ENCODE peak calls at places on chromosomes 3 and 15, in nine cellular contexts. One of them, this sample, is unnamed.

GRCh38 chr3:99545941-99546580 is 92.3 kb upstream of the COL8A1 start:
- DNase-seq in aorta: no peak
- DNase-seq in endothelial cell: no peak
- DNase-seq in fibroblast of pulmonary artery: peak
- DNase-seq in EH: no peak
- DNase-seq in NCI-H1930: no peak
- DNase-seq in effector memory CD8-positive, alpha-beta T cell: no peak
- DNase-seq in stimulated activated CD8-positive, alpha-beta memory T cell treated with anti-CD3 and anti-CD28 coated beads, Interleukin-7, amount 100 ng/mL, for 48 hours: no peak
- DNase-seq in activated CD4-positive, alpha-beta T cell treated with anti-CD3 and anti-CD28 coated beads, Interleukin-2, amount 50 U/mL, for 48 hours: no peak
- DNase-seq in this sample: no peak

GRCh38 chr3:39294446-39295183 is 14.8 kb upstream of the CX3CR1 start:
- DNase-seq in fibroblast of pulmonary artery: no peak
- DNase-seq in effector memory CD8-positive, alpha-beta T cell: no peak
- DNase-seq in activated CD4-positive, alpha-beta T cell treated with anti-CD3 and anti-CD28 coated beads, Interleukin-2, amount 50 U/mL, for 48 hours: no peak
- DNase-seq in NCI-H1930: no peak
- DNase-seq in stimulated activated CD8-positive, alpha-beta memory T cell treated with anti-CD3 and anti-CD28 coated beads, Interleukin-7, amount 100 ng/mL, for 48 hours: no peak
- DNase-seq in endothelial cell: no peak
- DNase-seq in EH: no peak
- DNase-seq in aorta: no peak
- DNase-seq in this sample: no peak

GRCh38 chr3:171556133-171556532 is 95.9 kb upstream of the TNIK start:
- DNase-seq in stimulated activated CD8-positive, alpha-beta memory T cell treated with anti-CD3 and anti-CD28 coated beads, Interleukin-7, amount 100 ng/mL, for 48 hours: no peak
- DNase-seq in endothelial cell: no peak
- DNase-seq in aorta: no peak
- DNase-seq in fibroblast of pulmonary artery: no peak
- DNase-seq in NCI-H1930: no peak
- DNase-seq in EH: no peak
- DNase-seq in effector memory CD8-positive, alpha-beta T cell: no peak
- DNase-seq in activated CD4-positive, alpha-beta T cell treated with anti-CD3 and anti-CD28 coated beads, Interleukin-2, amount 50 U/mL, for 48 hours: no peak
- DNase-seq in this sample: no peak

GRCh38 chr3:15241341-15241740 is 35.3 kb downstream of the CAPN7 start:
- DNase-seq in fibroblast of pulmonary artery: peak
- DNase-seq in effector memory CD8-positive, alpha-beta T cell: peak
- DNase-seq in aorta: peak
- DNase-seq in EH: peak
- DNase-seq in stimulated activated CD8-positive, alpha-beta memory T cell treated with anti-CD3 and anti-CD28 coated beads, Interleukin-7, amount 100 ng/mL, for 48 hours: peak
- DNase-seq in activated CD4-positive, alpha-beta T cell treated with anti-CD3 and anti-CD28 coated beads, Interleukin-2, amount 50 U/mL, for 48 hours: peak
- DNase-seq in endothelial cell: peak
- DNase-seq in NCI-H1930: no peak
- DNase-seq in this sample: peak

GRCh38 chr15:48858401-48858800 is 19.5 kb upstream of the EID1 start:
- DNase-seq in NCI-H1930: no peak
- DNase-seq in fibroblast of pulmonary artery: peak
- DNase-seq in activated CD4-positive, alpha-beta T cell treated with anti-CD3 and anti-CD28 coated beads, Interleukin-2, amount 50 U/mL, for 48 hours: no peak
- DNase-seq in EH: peak
- DNase-seq in aorta: no peak
- DNase-seq in effector memory CD8-positive, alpha-beta T cell: no peak
- DNase-seq in endothelial cell: no peak
- DNase-seq in stimulated activated CD8-positive, alpha-beta memory T cell treated with anti-CD3 and anti-CD28 coated beads, Interleukin-7, amount 100 ng/mL, for 48 hours: no peak
- DNase-seq in this sample: no peak

GRCh38 chr15:63091679-63092078 is 30.0 kb upstream of the LACTB start:
- DNase-seq in EH: no peak
- DNase-seq in stimulated activated CD8-positive, alpha-beta memory T cell treated with anti-CD3 and anti-CD28 coated beads, Interleukin-7, amount 100 ng/mL, for 48 hours: no peak
- DNase-seq in effector memory CD8-positive, alpha-beta T cell: no peak
- DNase-seq in NCI-H1930: no peak
- DNase-seq in activated CD4-positive, alpha-beta T cell treated with anti-CD3 and anti-CD28 coated beads, Interleukin-2, amount 50 U/mL, for 48 hours: no peak
- DNase-seq in fibroblast of pulmonary artery: no peak
- DNase-seq in endothelial cell: no peak
- DNase-seq in aorta: no peak
- DNase-seq in this sample: no peak

GRCh38 chr15:57133127-57133968 is 214.9 kb downstream of the TCF12 start:
- DNase-seq in EH: no peak
- DNase-seq in NCI-H1930: peak
- DNase-seq in effector memory CD8-positive, alpha-beta T cell: no peak
- DNase-seq in stimulated activated CD8-positive, alpha-beta memory T cell treated with anti-CD3 and anti-CD28 coated beads, Interleukin-7, amount 100 ng/mL, for 48 hours: no peak
- DNase-seq in fibroblast of pulmonary artery: no peak
- DNase-seq in endothelial cell: no peak
- DNase-seq in activated CD4-positive, alpha-beta T cell treated with anti-CD3 and anti-CD28 coated beads, Interleukin-2, amount 50 U/mL, for 48 hours: no peak
- DNase-seq in aorta: no peak
- DNase-seq in this sample: peak

GRCh38 chr15:85005319-85005718 is 23.7 kb downstream of the PDE8A start:
- DNase-seq in NCI-H1930: no peak
- DNase-seq in aorta: no peak
- DNase-seq in endothelial cell: no peak
- DNase-seq in effector memory CD8-positive, alpha-beta T cell: no peak
- DNase-seq in fibroblast of pulmonary artery: no peak
- DNase-seq in EH: no peak
- DNase-seq in stimulated activated CD8-positive, alpha-beta memory T cell treated with anti-CD3 and anti-CD28 coated beads, Interleukin-7, amount 100 ng/mL, for 48 hours: no peak
- DNase-seq in activated CD4-positive, alpha-beta T cell treated with anti-CD3 and anti-CD28 coated beads, Interleukin-2, amount 50 U/mL, for 48 hours: no peak
- DNase-seq in this sample: no peak

GRCh38 chr3:104810896-104811295 is 555.8 kb upstream of the ALCAM start:
- DNase-seq in stimulated activated CD8-positive, alpha-beta memory T cell treated with anti-CD3 and anti-CD28 coated beads, Interleukin-7, amount 100 ng/mL, for 48 hours: no peak
- DNase-seq in EH: no peak
- DNase-seq in fibroblast of pulmonary artery: no peak
- DNase-seq in aorta: no peak
- DNase-seq in effector memory CD8-positive, alpha-beta T cell: no peak
- DNase-seq in endothelial cell: no peak
- DNase-seq in activated CD4-positive, alpha-beta T cell treated with anti-CD3 and anti-CD28 coated beads, Interleukin-2, amount 50 U/mL, for 48 hours: no peak
- DNase-seq in NCI-H1930: peak
- DNase-seq in this sample: no peak

GRCh38 chr15:86079491-86080266 is at the start of gene AGBL1:
- DNase-seq in aorta: no peak
- DNase-seq in endothelial cell: no peak
- DNase-seq in effector memory CD8-positive, alpha-beta T cell: no peak
- DNase-seq in activated CD4-positive, alpha-beta T cell treated with anti-CD3 and anti-CD28 coated beads, Interleukin-2, amount 50 U/mL, for 48 hours: no peak
- DNase-seq in NCI-H1930: no peak
- DNase-seq in fibroblast of pulmonary artery: no peak
- DNase-seq in stimulated activated CD8-positive, alpha-beta memory T cell treated with anti-CD3 and anti-CD28 coated beads, Interleukin-7, amount 100 ng/mL, for 48 hours: no peak
- DNase-seq in EH: no peak
- DNase-seq in this sample: no peak

GRCh38 chr15:43930556-43930955 is 103.8 kb downstream of the WDR76 start:
- DNase-seq in stimulated activated CD8-positive, alpha-beta memory T cell treated with anti-CD3 and anti-CD28 coated beads, Interleukin-7, amount 100 ng/mL, for 48 hours: no peak
- DNase-seq in fibroblast of pulmonary artery: no peak
- DNase-seq in aorta: no peak
- DNase-seq in endothelial cell: no peak
- DNase-seq in effector memory CD8-positive, alpha-beta T cell: no peak
- DNase-seq in NCI-H1930: no peak
- DNase-seq in activated CD4-positive, alpha-beta T cell treated with anti-CD3 and anti-CD28 coated beads, Interleukin-2, amount 50 U/mL, for 48 hours: no peak
- DNase-seq in EH: no peak
- DNase-seq in this sample: no peak

GRCh38 chr15:99485992-99486370 is 79.8 kb upstream of the MEF2A start:
- DNase-seq in aorta: no peak
- DNase-seq in fibroblast of pulmonary artery: no peak
- DNase-seq in activated CD4-positive, alpha-beta T cell treated with anti-CD3 and anti-CD28 coated beads, Interleukin-2, amount 50 U/mL, for 48 hours: no peak
- DNase-seq in stimulated activated CD8-positive, alpha-beta memory T cell treated with anti-CD3 and anti-CD28 coated beads, Interleukin-7, amount 100 ng/mL, for 48 hours: no peak
- DNase-seq in endothelial cell: peak
- DNase-seq in effector memory CD8-positive, alpha-beta T cell: no peak
- DNase-seq in NCI-H1930: no peak
- DNase-seq in EH: no peak
- DNase-seq in this sample: no peak

GRCh38 chr15:39669671-39670070 is 88.8 kb downstream of the THBS1 start:
- DNase-seq in stimulated activated CD8-positive, alpha-beta memory T cell treated with anti-CD3 and anti-CD28 coated beads, Interleukin-7, amount 100 ng/mL, for 48 hours: no peak
- DNase-seq in NCI-H1930: no peak
- DNase-seq in endothelial cell: no peak
- DNase-seq in effector memory CD8-positive, alpha-beta T cell: no peak
- DNase-seq in activated CD4-positive, alpha-beta T cell treated with anti-CD3 and anti-CD28 coated beads, Interleukin-2, amount 50 U/mL, for 48 hours: no peak
- DNase-seq in EH: no peak
- DNase-seq in aorta: no peak
- DNase-seq in fibroblast of pulmonary artery: no peak
- DNase-seq in this sample: no peak

GRCh38 chr3:40211579-40211978 is 97.9 kb upstream of the EIF1B start:
- DNase-seq in stimulated activated CD8-positive, alpha-beta memory T cell treated with anti-CD3 and anti-CD28 coated beads, Interleukin-7, amount 100 ng/mL, for 48 hours: no peak
- DNase-seq in effector memory CD8-positive, alpha-beta T cell: no peak
- DNase-seq in EH: peak
- DNase-seq in aorta: no peak
- DNase-seq in fibroblast of pulmonary artery: peak
- DNase-seq in endothelial cell: no peak
- DNase-seq in activated CD4-positive, alpha-beta T cell treated with anti-CD3 and anti-CD28 coated beads, Interleukin-2, amount 50 U/mL, for 48 hours: no peak
- DNase-seq in NCI-H1930: no peak
- DNase-seq in this sample: no peak

GRCh38 chr15:78527325-78527724 is 12.9 kb upstream of the PSMA4 start:
- DNase-seq in aorta: no peak
- DNase-seq in EH: no peak
- DNase-seq in fibroblast of pulmonary artery: no peak
- DNase-seq in stimulated activated CD8-positive, alpha-beta memory T cell treated with anti-CD3 and anti-CD28 coated beads, Interleukin-7, amount 100 ng/mL, for 48 hours: no peak
- DNase-seq in endothelial cell: no peak
- DNase-seq in NCI-H1930: no peak
- DNase-seq in effector memory CD8-positive, alpha-beta T cell: no peak
- DNase-seq in activated CD4-positive, alpha-beta T cell treated with anti-CD3 and anti-CD28 coated beads, Interleukin-2, amount 50 U/mL, for 48 hours: no peak
- DNase-seq in this sample: no peak

GRCh38 chr3:137409584-137409983 is 354.5 kb upstream of the SOX14 start:
- DNase-seq in effector memory CD8-positive, alpha-beta T cell: no peak
- DNase-seq in endothelial cell: no peak
- DNase-seq in EH: no peak
- DNase-seq in activated CD4-positive, alpha-beta T cell treated with anti-CD3 and anti-CD28 coated beads, Interleukin-2, amount 50 U/mL, for 48 hours: no peak
- DNase-seq in stimulated activated CD8-positive, alpha-beta memory T cell treated with anti-CD3 and anti-CD28 coated beads, Interleukin-7, amount 100 ng/mL, for 48 hours: no peak
- DNase-seq in aorta: no peak
- DNase-seq in NCI-H1930: no peak
- DNase-seq in fibroblast of pulmonary artery: no peak
- DNase-seq in this sample: no peak

GRCh38 chr3:39671116-39671515 is 138.3 kb upstream of the MYRIP start:
- DNase-seq in aorta: no peak
- DNase-seq in fibroblast of pulmonary artery: peak
- DNase-seq in endothelial cell: no peak
- DNase-seq in effector memory CD8-positive, alpha-beta T cell: no peak
- DNase-seq in stimulated activated CD8-positive, alpha-beta memory T cell treated with anti-CD3 and anti-CD28 coated beads, Interleukin-7, amount 100 ng/mL, for 48 hours: no peak
- DNase-seq in activated CD4-positive, alpha-beta T cell treated with anti-CD3 and anti-CD28 coated beads, Interleukin-2, amount 50 U/mL, for 48 hours: no peak
- DNase-seq in NCI-H1930: no peak
- DNase-seq in EH: no peak
- DNase-seq in this sample: no peak